ENCODE peak calls at places on chromosomes 7 and 10, in four cellular contexts. C is lung; U is activated T-cell treated with anti-CD3 and anti-CD28 coated beads, Interleukin-2, amount 50 U/mL, for 72 hours; G is dermis microvascular lymphatic vessel endothelial cell. D is an unnamed sample.

GRCh38 chr7:86598311-86598710 is 45.4 kb upstream of the GRM3 start:
- DNase-seq in U (no peak), C (no peak), G (no peak), D (no peak)

GRCh38 chr7:20329389-20330175 is 1.1 kb upstream of the ITGB8 start:
- DNase-seq in U (peak), G (peak), C (peak), D (peak)

GRCh38 chr7:114539575-114539974 is 125.0 kb downstream of the FOXP2 start:
- DNase-seq in G (peak), C (no peak), U (no peak), D (no peak)

GRCh38 chr7:25192043-25192442 is 36.2 kb downstream of the NPVF start:
- DNase-seq in C (no peak), U (no peak), G (no peak), D (no peak)

GRCh38 chr7:44617225-44617885 is 10.9 kb downstream of the OGDH start:
- DNase-seq in U (peak), G (no peak), C (no peak), D (no peak)

GRCh38 chr7:30237271-30237695 is 47.1 kb upstream of the ZNRF2 start:
- DNase-seq in U (no peak), G (no peak), C (no peak), D (no peak)

GRCh38 chr10:99964791-99965190 is 45.0 kb downstream of the DNMBP start:
- DNase-seq in G (peak), C (no peak), U (no peak), D (no peak)

GRCh38 chr7:101804642-101805401 is 12.6 kb upstream of the CUX1 start:
- DNase-seq in C (no peak), G (no peak), U (peak), D (peak)

GRCh38 chr10:70815504-70816219 is at the start of gene SGPL1:
- DNase-seq in U (peak), C (peak), G (peak), D (peak)

GRCh38 chr10:119267384-119267783 is 60.0 kb downstream of the GRK5 start:
- DNase-seq in U (no peak), C (no peak), G (no peak), D (no peak)

GRCh38 chr7:142956951-142957623 is 5.1 kb downstream of the KEL start:
- DNase-seq in G (no peak), C (no peak), U (no peak), D (no peak)

GRCh38 chr10:132239126-132240031 is 52.6 kb downstream of the DPYSL4 start:
- DNase-seq in U (no peak), C (no peak), G (no peak), D (no peak)

GRCh38 chr10:71667374-71667750 is 52.2 kb downstream of the C10orf105 start:
- DNase-seq in U (no peak), C (no peak), G (no peak), D (peak)

GRCh38 chr10:2137549-2138174 is 400.3 kb upstream of the ADARB2 start:
- DNase-seq in G (no peak), C (no peak), U (no peak), D (no peak)

GRCh38 chr7:29684787-29685650 is 121.3 kb upstream of the WIPF3 start:
- DNase-seq in C (peak), U (peak), G (peak), D (peak)

GRCh38 chr10:2921956-2922680 is 145.2 kb upstream of the PFKP start:
- DNase-seq in U (no peak), C (no peak), G (no peak), D (no peak)

GRCh38 chr7:129889133-129889854 is 63.5 kb downstream of the UBE2H start:
- DNase-seq in U (no peak), C (no peak), G (no peak), D (no peak)

GRCh38 chr10:69385454-69386350 is 31.0 kb downstream of the TACR2 start:
- DNase-seq in G (no peak), C (no peak), U (no peak), D (no peak)

GRCh38 chr10:28190192-28190591 is 112.7 kb downstream of the MPP7 start:
- DNase-seq in U (no peak), C (no peak), G (no peak), D (no peak)

GRCh38 chr7:2072042-2072441 is 160.7 kb downstream of the MAD1L1 start:
- DNase-seq in U (peak), G (no peak), C (no peak), D (no peak)

GRCh38 chr7:121484089-121484763 is 88.1 kb upstream of the FAM3C start:
- DNase-seq in U (no peak), G (no peak), C (no peak), D (no peak)

GRCh38 chr10:94108200-94108599 is 114.5 kb downstream of the PLCE1 start:
- DNase-seq in U (peak), C (no peak), G (no peak), D (no peak)

GRCh38 chr10:4501306-4501705 is 324.7 kb upstream of the AKR1E2 start:
- DNase-seq in G (peak), C (no peak), U (no peak), D (no peak)

GRCh38 chr10:69446650-69447151 is 4.6 kb upstream of the TSPAN15 start:
- DNase-seq in G (no peak), U (no peak), C (no peak), D (no peak)

GRCh38 chr10:110305767-110306451 is 1.2 kb upstream of the SMNDC1 start:
- DNase-seq in C (no peak), G (peak), U (peak), D (peak)

GRCh38 chr10:101896466-101896865 is 52.9 kb upstream of the KCNIP2 start:
- DNase-seq in G (no peak), C (no peak), U (no peak), D (no peak)

GRCh38 chr10:100749309-100750217 is 4.2 kb downstream of the PAX2 start:
- DNase-seq in G (no peak), C (no peak), U (no peak), D (no peak)

GRCh38 chr7:111370002-111370401 is 192.3 kb downstream of the IMMP2L start:
- DNase-seq in G (no peak), C (no peak), U (no peak), D (no peak)

GRCh38 chr10:59865101-59865500 is 41.3 kb downstream of the CCDC6 start:
- DNase-seq in G (no peak), U (no peak), C (peak), D (no peak)

GRCh38 chr10:819326-819725 is 112.2 kb downstream of the LARP4B start:
- DNase-seq in C (no peak), U (no peak), G (peak), D (no peak)

GRCh38 chr7:105638942-105639495 is 57.7 kb upstream of the EFCAB10 start:
- DNase-seq in G (no peak), C (no peak), U (no peak), D (no peak)

GRCh38 chr10:58930497-58930896 is 245.9 kb upstream of the PHYHIPL start:
- DNase-seq in U (no peak), C (no peak), G (no peak), D (no peak)

GRCh38 chr7:2883101-2883500 is 39.0 kb upstream of the GNA12 start:
- DNase-seq in U (no peak), G (no peak), C (no peak), D (no peak)

GRCh38 chr10:4763960-4764428 is 62.0 kb upstream of the AKR1E2 start:
- DNase-seq in G (no peak), C (no peak), U (peak), D (no peak)

GRCh38 chr10:94274142-94274787 is 88.5 kb downstream of the NOC3L start:
- DNase-seq in C (peak), G (peak), U (no peak), D (no peak)

D was measured in activated naive CD4-positive, alpha-beta T cell treated with anti-CD3 and anti-CD28 coated beads, Interleukin-2, amount 10 ng/mL, durations not matched to agents 7 days and 5 days.